ENCODE peak calls at places on chromosome 11, in nine cellular contexts. One of them, this sample, is unnamed.
A peak's percentile ranks its signal among the peaks of the same experiment; 100 is the strongest.

GRCh38 chr11:104876838-104877500 is 21.3 kb downstream of the CASP12 start:
- DNase-seq in RWPE2: no peak
- DNase-seq in small intestine: peak; percentile 43
- DNase-seq in heart left ventricle: no peak
- DNase-seq in psoas muscle: no peak
- DNase-seq in tibial nerve: no peak
- DNase-seq in breast epithelium: no peak
- DNase-seq in neuronal stem cell: no peak
- DNase-seq in cardiac muscle cell: no peak
- DNase-seq in this sample: no peak

GRCh38 chr11:826836-827145 is 928 bp upstream of the CRACR2B start:
- DNase-seq in cardiac muscle cell: no peak
- DNase-seq in heart left ventricle: no peak
- DNase-seq in breast epithelium: no peak
- DNase-seq in tibial nerve: no peak
- DNase-seq in psoas muscle: no peak
- DNase-seq in RWPE2: no peak
- DNase-seq in neuronal stem cell: no peak
- DNase-seq in small intestine: no peak
- DNase-seq in this sample: no peak

GRCh38 chr11:9461760-9462134 is 935 bp downstream of the ZNF143 start:
- DNase-seq in cardiac muscle cell: no peak
- DNase-seq in psoas muscle: no peak
- DNase-seq in breast epithelium: no peak
- DNase-seq in tibial nerve: no peak
- DNase-seq in heart left ventricle: no peak
- DNase-seq in neuronal stem cell: no peak
- DNase-seq in small intestine: peak; percentile 25
- DNase-seq in RWPE2: no peak
- DNase-seq in this sample: no peak

GRCh38 chr11:103798456-103798855 is 238.0 kb upstream of the DDI1 start:
- DNase-seq in heart left ventricle: no peak
- DNase-seq in neuronal stem cell: no peak
- DNase-seq in tibial nerve: no peak
- DNase-seq in small intestine: no peak
- DNase-seq in cardiac muscle cell: no peak
- DNase-seq in psoas muscle: no peak
- DNase-seq in breast epithelium: no peak
- DNase-seq in RWPE2: no peak
- DNase-seq in this sample: no peak

GRCh38 chr11:123129920-123130319 is 65.1 kb downstream of the CLMP start:
- DNase-seq in neuronal stem cell: no peak
- DNase-seq in tibial nerve: no peak
- DNase-seq in psoas muscle: no peak
- DNase-seq in cardiac muscle cell: no peak
- DNase-seq in small intestine: no peak
- DNase-seq in heart left ventricle: no peak
- DNase-seq in breast epithelium: no peak
- DNase-seq in RWPE2: no peak
- DNase-seq in this sample: no peak

GRCh38 chr11:128837627-128838026 is 29.5 kb downstream of the KCNJ1 start:
- DNase-seq in heart left ventricle: no peak
- DNase-seq in small intestine: no peak
- DNase-seq in RWPE2: no peak
- DNase-seq in tibial nerve: no peak
- DNase-seq in breast epithelium: no peak
- DNase-seq in psoas muscle: no peak
- DNase-seq in neuronal stem cell: no peak
- DNase-seq in cardiac muscle cell: no peak
- DNase-seq in this sample: no peak

GRCh38 chr11:7307836-7308235 is 56.1 kb downstream of the SYT9 start:
- DNase-seq in cardiac muscle cell: no peak
- DNase-seq in small intestine: no peak
- DNase-seq in RWPE2: no peak
- DNase-seq in heart left ventricle: no peak
- DNase-seq in psoas muscle: no peak
- DNase-seq in tibial nerve: no peak
- DNase-seq in breast epithelium: no peak
- DNase-seq in neuronal stem cell: no peak
- DNase-seq in this sample: no peak

GRCh38 chr11:72676874-72677341 is 2.7 kb upstream of the PDE2A start:
- DNase-seq in small intestine: peak; percentile 12
- DNase-seq in cardiac muscle cell: peak; percentile 93
- DNase-seq in breast epithelium: peak; percentile 70
- DNase-seq in tibial nerve: peak; percentile 19
- DNase-seq in psoas muscle: peak; percentile 67
- DNase-seq in neuronal stem cell: peak; percentile 76
- DNase-seq in RWPE2: no peak
- DNase-seq in heart left ventricle: peak; percentile 51
- DNase-seq in this sample: peak; percentile 56

GRCh38 chr11:10743354-10744035 is 7.6 kb upstream of the CTR9 start:
- DNase-seq in psoas muscle: no peak
- DNase-seq in RWPE2: no peak
- DNase-seq in neuronal stem cell: no peak
- DNase-seq in tibial nerve: no peak
- DNase-seq in cardiac muscle cell: no peak
- DNase-seq in small intestine: peak; percentile 9
- DNase-seq in heart left ventricle: no peak
- DNase-seq in breast epithelium: no peak
- DNase-seq in this sample: no peak

GRCh38 chr11:128422576-128423370 is 164.6 kb downstream of the ETS1 start:
- DNase-seq in tibial nerve: no peak
- DNase-seq in neuronal stem cell: no peak
- DNase-seq in heart left ventricle: peak; percentile 44
- DNase-seq in cardiac muscle cell: no peak
- DNase-seq in psoas muscle: peak; percentile 33
- DNase-seq in small intestine: peak; percentile 27
- DNase-seq in breast epithelium: no peak
- DNase-seq in RWPE2: no peak
- DNase-seq in this sample: peak; percentile 42

GRCh38 chr11:108498046-108498815 is at the start of gene POGLUT3:
- DNase-seq in breast epithelium: no peak
- DNase-seq in small intestine: peak; percentile 27
- DNase-seq in psoas muscle: peak; percentile 61
- DNase-seq in cardiac muscle cell: peak; percentile 76
- DNase-seq in tibial nerve: peak; percentile 29
- DNase-seq in heart left ventricle: peak; percentile 57
- DNase-seq in neuronal stem cell: peak; percentile 55
- DNase-seq in RWPE2: no peak
- DNase-seq in this sample: peak; percentile 44

GRCh38 chr11:133163463-133164419 is 368.6 kb downstream of the OPCML start:
- DNase-seq in cardiac muscle cell: peak; percentile 71
- DNase-seq in breast epithelium: no peak
- DNase-seq in small intestine: peak; percentile 74
- DNase-seq in RWPE2: no peak
- DNase-seq in psoas muscle: no peak
- DNase-seq in heart left ventricle: no peak
- DNase-seq in tibial nerve: peak; percentile 39
- DNase-seq in neuronal stem cell: peak; percentile 46
- DNase-seq in this sample: no peak

DNA sequence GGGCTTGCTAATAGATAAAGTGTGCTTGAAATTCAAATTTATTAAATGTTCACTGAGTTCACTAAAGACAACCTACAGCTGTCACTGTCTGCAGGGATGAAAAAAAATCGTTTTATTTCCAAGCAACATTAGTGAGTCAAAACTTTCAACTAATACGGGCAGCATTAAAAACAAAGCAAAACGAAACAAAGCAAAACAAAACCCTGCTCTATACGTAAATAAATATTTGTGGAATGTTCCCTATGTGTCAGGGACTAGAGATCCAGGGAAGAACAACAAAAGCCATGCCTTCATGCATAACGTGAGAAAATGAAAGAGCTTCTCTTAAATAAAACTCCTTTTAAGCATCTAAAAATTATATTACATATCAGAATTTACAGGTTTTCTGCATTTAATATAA is 553 bp downstream of the NAALAD2 start:
- DNase-seq in neuronal stem cell: no peak
- DNase-seq in tibial nerve: no peak
- DNase-seq in heart left ventricle: no peak
- DNase-seq in RWPE2: no peak
- DNase-seq in small intestine: no peak
- DNase-seq in psoas muscle: no peak
- DNase-seq in breast epithelium: no peak
- DNase-seq in cardiac muscle cell: no peak
- DNase-seq in this sample: no peak
- H3K27me3 ChIP-seq in neuronal stem cell: peaks cover 6% of the 10 kb centered on the region
- H3K27me3 ChIP-seq in tibial nerve: no peaks in the 10 kb centered on the region
- H3K27me3 ChIP-seq in heart left ventricle: no peaks in the 10 kb centered on the region
- H3K27me3 ChIP-seq in RWPE2: peaks cover 63% of the 10 kb centered on the region
- H3K27me3 ChIP-seq in small intestine: no peaks in the 10 kb centered on the region
- H3K27me3 ChIP-seq in psoas muscle: no peaks in the 10 kb centered on the region
- H3K27me3 ChIP-seq in breast epithelium: peaks cover 15% of the 10 kb centered on the region
- H3K27me3 ChIP-seq in cardiac muscle cell: no peaks in the 10 kb centered on the region
- H3K27me3 ChIP-seq in this sample: no peaks in the 10 kb centered on the region

DNA sequence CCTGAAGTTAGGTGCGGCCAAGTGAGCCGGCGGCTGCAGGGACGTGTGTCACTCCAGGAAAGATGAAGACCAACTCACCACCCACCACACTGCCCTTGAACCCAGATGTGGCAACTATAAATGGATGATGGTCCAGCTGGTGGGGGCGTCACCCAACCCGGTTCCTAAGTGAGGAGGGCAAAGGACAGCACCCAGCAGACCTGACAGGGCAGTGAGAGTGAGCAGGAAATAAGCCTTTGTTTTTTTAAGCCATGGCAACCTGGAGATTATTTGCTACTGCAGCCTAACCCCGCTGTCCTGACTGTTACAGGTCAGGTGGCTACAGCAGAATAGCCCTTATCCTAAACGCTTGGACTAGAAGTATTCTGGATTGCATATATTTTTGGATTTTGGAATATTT is 228.9 kb downstream of the CTTN start:
- DNase-seq in tibial nerve: no peak
- DNase-seq in psoas muscle: no peak
- DNase-seq in breast epithelium: no peak
- DNase-seq in small intestine: peak; percentile 68
- DNase-seq in RWPE2: no peak
- DNase-seq in cardiac muscle cell: no peak
- DNase-seq in neuronal stem cell: no peak
- DNase-seq in heart left ventricle: no peak
- DNase-seq in this sample: no peak
- H3K27me3 ChIP-seq in tibial nerve: no peaks in the 10 kb centered on the region
- H3K27me3 ChIP-seq in psoas muscle: no peaks in the 10 kb centered on the region
- H3K27me3 ChIP-seq in breast epithelium: no peaks in the 10 kb centered on the region
- H3K27me3 ChIP-seq in small intestine: no peaks in the 10 kb centered on the region
- H3K27me3 ChIP-seq in RWPE2: no peaks in the 10 kb centered on the region
- H3K27me3 ChIP-seq in cardiac muscle cell: no peaks in the 10 kb centered on the region
- H3K27me3 ChIP-seq in neuronal stem cell: no peaks in the 10 kb centered on the region
- H3K27me3 ChIP-seq in heart left ventricle: no peaks in the 10 kb centered on the region
- H3K27me3 ChIP-seq in this sample: no peaks in the 10 kb centered on the region

DNA sequence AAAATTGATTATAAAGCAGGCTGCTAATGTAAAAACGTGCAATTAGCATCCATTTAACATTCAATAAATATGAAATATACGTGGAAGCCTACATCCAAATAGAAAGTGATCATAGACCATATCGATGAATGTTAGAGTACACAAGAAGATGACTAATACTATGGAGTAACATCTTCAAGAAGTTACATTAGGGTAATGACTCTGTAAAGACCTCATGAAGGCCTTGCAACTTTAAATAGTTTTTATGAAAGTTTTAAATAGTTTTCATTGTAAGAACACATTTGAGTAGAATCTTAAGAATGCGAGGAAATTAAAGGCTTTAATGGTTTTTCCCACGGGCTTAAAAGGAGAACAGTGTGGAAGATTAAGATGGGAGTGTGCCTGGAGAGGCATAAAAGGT is 1.4 kb downstream of the TRIM34 start:
- DNase-seq in small intestine: no peak
- DNase-seq in RWPE2: no peak
- DNase-seq in heart left ventricle: no peak
- DNase-seq in tibial nerve: no peak
- DNase-seq in breast epithelium: no peak
- DNase-seq in cardiac muscle cell: no peak
- DNase-seq in neuronal stem cell: no peak
- DNase-seq in psoas muscle: no peak
- DNase-seq in this sample: no peak
- H3K27me3 ChIP-seq in small intestine: no peaks in the 10 kb centered on the region
- H3K27me3 ChIP-seq in RWPE2: no peaks in the 10 kb centered on the region
- H3K27me3 ChIP-seq in heart left ventricle: no peaks in the 10 kb centered on the region
- H3K27me3 ChIP-seq in tibial nerve: no peaks in the 10 kb centered on the region
- H3K27me3 ChIP-seq in breast epithelium: no peaks in the 10 kb centered on the region
- H3K27me3 ChIP-seq in cardiac muscle cell: no peaks in the 10 kb centered on the region
- H3K27me3 ChIP-seq in neuronal stem cell: no peaks in the 10 kb centered on the region
- H3K27me3 ChIP-seq in psoas muscle: no peaks in the 10 kb centered on the region
- H3K27me3 ChIP-seq in this sample: no peaks in the 10 kb centered on the region

DNA sequence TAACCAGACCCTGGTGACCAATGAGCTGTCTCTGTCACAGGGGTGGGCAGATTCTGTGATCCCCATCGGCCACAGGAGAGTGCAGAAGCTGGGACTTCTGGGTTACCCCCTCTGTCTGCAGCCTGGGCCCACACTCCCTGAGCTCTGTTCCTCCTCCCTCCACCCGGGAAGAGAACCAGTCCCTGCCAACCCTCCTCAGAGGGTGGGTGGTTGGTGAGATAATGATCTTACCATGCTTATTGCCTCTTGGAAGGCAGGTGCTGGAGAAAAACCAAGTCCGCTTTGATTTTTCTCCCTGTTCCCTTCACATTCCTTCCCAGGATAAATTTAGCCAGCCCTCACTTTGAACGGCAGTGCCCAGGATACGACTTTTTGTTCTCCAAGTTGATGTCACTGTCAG is 17.3 kb downstream of the PRG3 start:
- DNase-seq in neuronal stem cell: no peak
- DNase-seq in heart left ventricle: no peak
- DNase-seq in RWPE2: no peak
- DNase-seq in cardiac muscle cell: no peak
- DNase-seq in breast epithelium: no peak
- DNase-seq in small intestine: no peak
- DNase-seq in tibial nerve: no peak
- DNase-seq in psoas muscle: no peak
- DNase-seq in this sample: no peak
- H3K27me3 ChIP-seq in neuronal stem cell: peaks cover 32% of the 10 kb centered on the region
- H3K27me3 ChIP-seq in heart left ventricle: no peaks in the 10 kb centered on the region
- H3K27me3 ChIP-seq in RWPE2: no peaks in the 10 kb centered on the region
- H3K27me3 ChIP-seq in cardiac muscle cell: no peaks in the 10 kb centered on the region
- H3K27me3 ChIP-seq in breast epithelium: no peaks in the 10 kb centered on the region
- H3K27me3 ChIP-seq in small intestine: no peaks in the 10 kb centered on the region
- H3K27me3 ChIP-seq in tibial nerve: no peaks in the 10 kb centered on the region
- H3K27me3 ChIP-seq in psoas muscle: no peaks in the 10 kb centered on the region
- H3K27me3 ChIP-seq in this sample: no peaks in the 10 kb centered on the region

This sample was measured in upper lobe of left lung.